ENCODE peak calls at places on chromosomes 3 and 15, in six cellular contexts. E, A, O, C, K and B are unnamed samples.

GRCh38 chr3:45100998-45101407 is 45.2 kb downstream of the CDCP1 start:
- DNase-seq in E (no peak), A (no peak), O (no peak), C (no peak), K (peak; percentile 37), B (peak; percentile 89)

GRCh38 chr3:139448104-139448503 is 28.2 kb downstream of the RBP2 start:
- DNase-seq in E (peak; percentile 32), A (no peak), O (no peak), C (no peak), K (no peak), B (peak; percentile 52)

GRCh38 chr3:182178488-182179200 is 466.9 kb downstream of the SOX2 start:
- DNase-seq in E (no peak), A (no peak), O (no peak), C (no peak), K (no peak), B (no peak)

GRCh38 chr15:73058437-73058836 is 6.2 kb downstream of the NEO1 start:
- DNase-seq in E (no peak), A (no peak), O (no peak), C (no peak), K (no peak), B (no peak)

GRCh38 chr3:115659861-115660260 is 36.6 kb downstream of the GAP43 start:
- DNase-seq in E (no peak), A (no peak), O (no peak), C (no peak), K (no peak), B (peak; percentile 47)

GRCh38 chr3:62601238-62601856 is 228.0 kb upstream of the FEZF2 start:
- DNase-seq in E (peak; percentile 75), A (no peak), O (no peak), C (no peak), K (no peak), B (peak; percentile 89)

GRCh38 chr3:172065967-172066762 is 26.8 kb downstream of the FNDC3B start:
- DNase-seq in E (peak; percentile 18), A (no peak), O (no peak), C (no peak), K (no peak), B (peak; percentile 75)

GRCh38 chr3:160099855-160100254 is 111.2 kb downstream of the IL12A start:
- DNase-seq in E (no peak), A (no peak), O (no peak), C (no peak), K (no peak), B (no peak)

GRCh38 chr15:56744701-56745683 is 11.7 kb upstream of the ZNF280D start:
- DNase-seq in E (no peak), A (no peak), O (no peak), C (no peak), K (no peak), B (no peak)

GRCh38 chr15:28094732-28095521 is 4.2 kb downstream of the OCA2 start:
- DNase-seq in E (peak; percentile 28), A (peak; percentile 60), O (peak; percentile 77), C (no peak), K (no peak), B (peak; percentile 20)

GRCh38 chr3:7328339-7328738 is 467.4 kb downstream of the GRM7 start:
- DNase-seq in E (no peak), A (no peak), O (no peak), C (no peak), K (no peak), B (no peak)

GRCh38 chr3:112546216-112546759 is 15.5 kb downstream of the ATG3 start:
- DNase-seq in E (peak; percentile 83), A (no peak), O (no peak), C (no peak), K (no peak), B (peak; percentile 38)

GRCh38 chr3:139127101-139127500 is 82.4 kb upstream of the PRR23C start:
- DNase-seq in E (no peak), A (no peak), O (no peak), C (no peak), K (no peak), B (peak; percentile 82)

GRCh38 chr3:159273608-159274007 is 471.8 kb downstream of the MFSD1 start:
- DNase-seq in E (peak; percentile 68), A (peak; percentile 81), O (no peak), C (no peak), K (peak; percentile 73), B (peak; percentile 71)

GRCh38 chr3:58531956-58532355 is 5.0 kb downstream of the ACOX2 start:
- DNase-seq in E (peak; percentile 55), A (no peak), O (no peak), C (peak; percentile 40), K (no peak), B (peak; percentile 61)

GRCh38 chr3:115651089-115651488 is 27.8 kb downstream of the GAP43 start:
- DNase-seq in E (no peak), A (no peak), O (no peak), C (no peak), K (no peak), B (no peak)

GRCh38 chr15:80073197-80073596 is 13.7 kb downstream of the ZFAND6 start:
- DNase-seq in E (no peak), A (no peak), O (no peak), C (no peak), K (no peak), B (peak; percentile 12)
- H4K20me1 ChIP-seq in E (no peaks in the 10 kb centered on the region), A (peaks cover 81% of the 10 kb centered on the region), O (peaks cover 19% of the 10 kb centered on the region), C (no peaks in the 10 kb centered on the region), K (peaks cover 6% of the 10 kb centered on the region), B (no peaks in the 10 kb centered on the region)

GRCh38 chr15:87730706-87731105 is 525.8 kb downstream of the NTRK3 start:
- DNase-seq in E (no peak), A (no peak), O (no peak), C (no peak), K (no peak), B (no peak)

GRCh38 chr15:87733977-87734376 is 522.6 kb downstream of the NTRK3 start:
- DNase-seq in E (no peak), A (no peak), O (no peak), C (no peak), K (no peak), B (no peak)

GRCh38 chr15:87733522-87733921 is 523.0 kb downstream of the NTRK3 start:
- DNase-seq in E (no peak), A (no peak), O (no peak), C (no peak), K (no peak), B (no peak)

GRCh38 chr15:87733005-87733404 is 523.5 kb downstream of the NTRK3 start:
- DNase-seq in E (no peak), A (no peak), O (no peak), C (no peak), K (no peak), B (peak; percentile 76)

GRCh38 chr15:87731630-87732029 is 524.9 kb downstream of the NTRK3 start:
- DNase-seq in E (no peak), A (no peak), O (no peak), C (no peak), K (no peak), B (no peak)
- H3K9ac ChIP-seq in E (no peak overlapping the region), A (no peak overlapping the region), O (no peak overlapping the region), C (no peak overlapping the region), K (no peak overlapping the region), B (no peak overlapping the region)

DNA sequence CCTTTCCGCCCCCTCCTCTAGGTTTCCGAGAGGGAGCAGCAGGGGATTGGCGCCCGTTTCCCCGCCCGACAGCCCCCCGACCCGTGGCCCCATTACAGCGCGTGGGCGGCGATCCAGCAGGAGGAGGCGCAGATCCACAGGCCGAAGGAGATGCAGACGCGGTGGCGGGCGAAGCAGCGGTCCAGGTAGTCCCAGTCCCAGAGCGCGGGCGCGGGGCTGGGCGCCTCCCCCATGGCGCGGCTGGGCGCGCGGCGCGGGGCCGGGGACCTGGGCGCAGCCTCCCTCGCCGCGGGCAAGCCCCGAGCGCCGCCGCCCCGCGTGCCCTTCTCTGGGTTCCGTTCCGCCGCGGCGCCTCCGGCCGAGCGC is 253 bp downstream of the TMEM44 start:
- DNase-seq in E (no peak), A (no peak), O (no peak), C (no peak), K (no peak), B (peak; percentile 66)
- TF ChIP-seq EZH2phosphoT487 in E (no peak), A (no peak), O (no peak), C (no peak), K (no peak), B (no peak)

DNA sequence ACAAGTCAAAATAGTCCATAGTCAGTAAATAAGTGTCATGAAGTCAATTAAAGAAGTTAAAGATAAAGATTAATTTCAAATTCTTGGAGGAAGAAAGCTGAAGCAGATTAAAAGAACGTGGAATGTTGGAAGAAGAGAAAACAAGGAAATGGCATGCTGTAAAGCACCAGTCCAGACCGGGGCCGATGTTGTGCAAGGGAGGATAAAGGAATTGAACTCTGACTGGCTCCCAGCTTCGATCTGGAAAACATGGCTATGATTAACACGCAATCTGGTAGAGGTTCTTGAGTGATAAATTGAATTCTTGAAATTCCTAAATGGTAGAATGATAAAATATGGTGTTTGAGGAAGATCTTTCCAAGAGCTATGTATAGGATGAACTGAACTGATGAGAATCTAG is 194.4 kb downstream of the MEIS2 start:
- DNase-seq in E (no peak), A (peak; percentile 33), O (no peak), C (no peak), K (no peak), B (peak; percentile 87)
- H4K20me1 ChIP-seq in E (no peaks in the 10 kb centered on the region), A (peaks cover under 1% of the 10 kb centered on the region), O (peaks cover 71% of the 10 kb centered on the region), C (no peaks in the 10 kb centered on the region), K (no peaks in the 10 kb centered on the region), B (no peaks in the 10 kb centered on the region)

GRCh38 chr3:94615275-94616065 is 552.6 kb downstream of the NSUN3 start:
- DNase-seq in E (peak; percentile 8), A (no peak), O (no peak), C (no peak), K (no peak), B (no peak)
- H3K9ac ChIP-seq in E (no peak overlapping the region), A (no peak overlapping the region), O (no peak overlapping the region), C (no peak overlapping the region), K (no peak overlapping the region), B (no peak overlapping the region)

DNA sequence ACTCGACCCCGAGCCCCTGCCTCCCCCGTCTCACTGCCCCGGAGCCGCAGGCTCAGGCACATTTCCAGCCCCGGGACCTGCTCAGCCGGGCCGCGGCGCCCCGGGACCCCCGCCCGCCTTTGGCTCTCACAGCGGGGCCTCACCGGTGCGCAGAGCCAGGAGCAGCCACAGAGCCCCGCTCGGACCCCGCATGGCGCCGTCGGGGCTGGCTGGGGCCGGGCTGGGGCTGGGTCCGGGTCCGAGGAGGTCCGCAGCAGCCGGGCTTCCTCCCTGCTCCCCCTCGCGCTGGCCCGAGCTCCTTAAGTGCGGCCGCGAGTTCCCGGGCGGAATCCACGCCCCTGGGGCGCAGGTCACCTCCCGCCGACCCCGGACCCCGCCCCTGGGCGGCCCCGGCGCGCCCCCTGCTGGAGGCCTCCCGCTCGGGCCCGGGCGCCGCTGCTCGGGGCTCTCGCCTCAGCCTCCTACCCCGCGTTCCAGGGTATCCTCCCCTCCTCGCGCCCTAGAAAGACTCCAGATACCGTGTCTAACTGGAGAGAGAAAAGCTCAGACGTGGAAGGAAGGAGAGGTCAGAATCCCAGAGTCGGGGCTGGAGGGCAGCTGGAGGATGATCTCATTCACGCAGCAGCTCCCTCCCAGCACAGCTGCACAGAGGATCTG is at the start of gene MELTF:
- DNase-seq in E (peak; percentile 75), A (peak; percentile 88), O (peak; percentile 99), C (no peak), K (peak; percentile 90), B (peak; percentile 69)
- TF ChIP-seq EZH2phosphoT487 in E (no peak), A (no peak), O (no peak), C (no peak), K (no peak), B (no peak)

GRCh38 chr3:9452417-9452816 is 55.0 kb downstream of the SETD5 start:
- DNase-seq in E (no peak), A (no peak), O (no peak), C (no peak), K (peak; percentile 48), B (peak; percentile 57)
- H4K20me1 ChIP-seq in E (peaks cover 14% of the 10 kb centered on the region), A (peaks cover 46% of the 10 kb centered on the region), O (no peaks in the 10 kb centered on the region), C (peaks cover 15% of the 10 kb centered on the region), K (peaks cover 5% of the 10 kb centered on the region), B (no peaks in the 10 kb centered on the region)